ENCODE peak calls at places on chromosomes 2 and 18, in six cellular contexts. P is ACHN, C is T-helper 1 cell, Q is IMR-90, D is WERI-Rb-1, Z is HEK293T. O is an unnamed sample.

GRCh38 chr2:68279691-68280090 is 27.4 kb upstream of the PPP3R1 start:
- DNase-seq in C (no peak), D (no peak), Z (no peak), Q (no peak), P (no peak), O (no peak)

GRCh38 chr18:63298393-63299015 is 21.1 kb downstream of the BCL2 start:
- DNase-seq in P (no peak), Z (no peak), Q (no peak), C (peak; percentile 10), D (no peak), O (no peak)

GRCh38 chr2:20483496-20483895 is 36.6 kb downstream of the RHOB start:
- DNase-seq in C (no peak), D (no peak), P (no peak), Q (no peak), Z (no peak), O (no peak)

GRCh38 chr2:10028407-10028987 is 14.9 kb upstream of the KLF11 start:
- DNase-seq in C (no peak), D (no peak), Z (no peak), P (no peak), Q (no peak), O (no peak)

GRCh38 chr2:129376404-129377077 is 602.9 kb upstream of the RAB6C start:
- DNase-seq in Z (no peak), C (no peak), P (no peak), D (no peak), Q (no peak), O (no peak)

GRCh38 chr18:46411191-46411590 is 245.8 kb downstream of the LOXHD1 start:
- DNase-seq in P (no peak), C (no peak), Q (no peak), D (no peak), Z (no peak), O (no peak)

GRCh38 chr2:157056200-157056676 is 201.3 kb upstream of the GALNT5 start:
- DNase-seq in Z (no peak), D (no peak), P (no peak), Q (peak; percentile 75), C (no peak), O (no peak)

GRCh38 chr2:152594022-152594712 is 123.1 kb downstream of the PRPF40A start:
- DNase-seq in Q (no peak), D (no peak), Z (no peak), P (no peak), C (no peak), O (no peak)

GRCh38 chr2:136134126-136134525 is 16.2 kb upstream of the CXCR4 start:
- DNase-seq in C (peak; percentile 47), Z (no peak), P (no peak), Q (no peak), D (no peak), O (no peak)

GRCh38 chr2:120642646-120643045 is 93.0 kb upstream of the GLI2 start:
- DNase-seq in P (no peak), C (no peak), D (no peak), Z (no peak), Q (no peak), O (no peak)